ENCODE peak calls at places on chromosomes 13 and 19, in eight cellular contexts. U, C, X, D, V, P, I and H are unnamed samples.

GRCh38 chr13:38073931-38074330 is 204.4 kb upstream of the TRPC4 start:
- DNase-seq in U (no peak), C (no peak), X (no peak), D (no peak), V (no peak), P (no peak), I (no peak), H (no peak)

GRCh38 chr13:28318418-28318995 is 176.4 kb downstream of the FLT1 start:
- DNase-seq in U (no peak), C (no peak), X (no peak), D (no peak), V (no peak), P (no peak), I (no peak), H (no peak)

GRCh38 chr19:58338825-58339558 is 12.2 kb downstream of the ZSCAN22 start:
- DNase-seq in U (no peak), C (no peak), X (no peak), D (no peak), V (peak; percentile 25), P (no peak), I (no peak), H (no peak)

GRCh38 chr13:30031488-30031887 is 181.1 kb upstream of the UBL3 start:
- DNase-seq in U (no peak), C (no peak), X (no peak), D (no peak), V (no peak), P (no peak), I (no peak), H (no peak)

GRCh38 chr13:27853345-27853744 is 61.1 kb downstream of the GSX1 start:
- DNase-seq in U (no peak), C (no peak), X (no peak), D (no peak), V (no peak), P (no peak), I (no peak), H (no peak)

GRCh38 chr19:38250821-38251563 is 5.2 kb downstream of the PPP1R14A start:
- DNase-seq in U (no peak), C (no peak), X (no peak), D (peak; percentile 60), V (no peak), P (no peak), I (peak; percentile 74), H (no peak)

GRCh38 chr19:4357095-4357797 is 13.9 kb downstream of the MPND start:
- DNase-seq in U (no peak), C (no peak), X (no peak), D (no peak), V (no peak), P (no peak), I (no peak), H (no peak)

GRCh38 chr13:107387525-107387924 is 819.6 kb upstream of the ARGLU1 start:
- DNase-seq in U (no peak), C (no peak), X (no peak), D (no peak), V (no peak), P (no peak), I (no peak), H (no peak)

GRCh38 chr13:75368167-75368566 is 113.8 kb downstream of the TBC1D4 start:
- DNase-seq in U (no peak), C (no peak), X (no peak), D (no peak), V (peak; percentile 63), P (no peak), I (peak; percentile 93), H (no peak)

GRCh38 chr13:63631006-63631405 is 2215.4 kb upstream of the PCDH20 start:
- DNase-seq in U (no peak), C (no peak), X (no peak), D (no peak), V (no peak), P (no peak), I (no peak), H (no peak)

GRCh38 chr13:40639226-40639681 is 27.2 kb downstream of the FOXO1 start:
- DNase-seq in U (no peak), C (peak; percentile 2), X (no peak), D (no peak), V (peak; percentile 31), P (no peak), I (peak; percentile 53), H (no peak)

GRCh38 chr13:43425234-43425633 is 361.5 kb downstream of the ENOX1 start:
- DNase-seq in U (no peak), C (no peak), X (no peak), D (no peak), V (no peak), P (no peak), I (no peak), H (no peak)

GRCh38 chr13:102055116-102055515 is 346.7 kb downstream of the FGF14 start:
- DNase-seq in U (no peak), C (no peak), X (no peak), D (no peak), V (no peak), P (no peak), I (no peak), H (no peak)

GRCh38 chr13:77230560-77230959 is 96.3 kb downstream of the MYCBP2 start:
- DNase-seq in U (no peak), C (no peak), X (no peak), D (no peak), V (no peak), P (no peak), I (no peak), H (no peak)